ENCODE peak calls at places on chromosomes 11 and 22, in seven cellular contexts. Y is mammary epithelial cell, H is HepG2, O is HCT116, R is fibroblast of lung, S is IMR-90, P is endothelial cell of umbilical vein. X is an unnamed sample.

GRCh38 chr22:37896939-37897338 is 9.2 kb upstream of the MICALL1 start:
- DNase-seq in Y (no peak), H (no peak), O (no peak), R (no peak), S (no peak), P (no peak), X (no peak)

GRCh38 chr11:33452806-33453205 is 195.6 kb downstream of the HIPK3 start:
- DNase-seq in Y (peak), H (no peak), O (no peak), R (peak), S (peak), P (peak), X (no peak)

GRCh38 chr22:42717197-42717967 is 3.3 kb downstream of the A4GALT start:
- DNase-seq in Y (peak), H (no peak), O (no peak), R (no peak), S (no peak), P (no peak), X (peak)

GRCh38 chr11:89495951-89496350 is 4.8 kb upstream of the NOX4 start:
- DNase-seq in Y (peak), H (no peak), O (no peak), R (peak), S (peak), P (peak), X (no peak)

GRCh38 chr11:60482361-60482760 is 10.2 kb upstream of the MS4A12 start:
- DNase-seq in Y (no peak), H (no peak), O (no peak), R (no peak), S (no peak), P (no peak), X (no peak)

GRCh38 chr11:115384236-115384635 is 120.0 kb downstream of the CADM1 start:
- DNase-seq in Y (no peak), H (no peak), O (no peak), R (no peak), S (no peak), P (no peak), X (no peak)

GRCh38 chr11:10496296-10496936 is 41.4 kb downstream of the AMPD3 start:
- DNase-seq in Y (no peak), H (no peak), O (no peak), R (no peak), S (no peak), P (no peak), X (no peak)

GRCh38 chr11:84817998-84818397 is 809.1 kb downstream of the DLG2 start:
- DNase-seq in Y (peak), H (no peak), O (no peak), R (peak), S (peak), P (no peak), X (peak)

GRCh38 chr22:27983361-27983791 is 64.3 kb upstream of the PITPNB start:
- DNase-seq in Y (no peak), H (no peak), O (no peak), R (no peak), S (no peak), P (no peak), X (no peak)

GRCh38 chr11:32154275-32154674 is 63.4 kb downstream of the RCN1 start:
- DNase-seq in Y (peak), H (no peak), O (peak), R (peak), S (peak), P (peak), X (no peak)

GRCh38 chr11:44992181-44992582 is 41.5 kb upstream of the TP53I11 start:
- DNase-seq in Y (no peak), H (no peak), O (no peak), R (no peak), S (no peak), P (no peak), X (no peak)

GRCh38 chr11:1020211-1020905 is 16.2 kb downstream of the MUC6 start:
- DNase-seq in Y (no peak), H (no peak), O (no peak), R (no peak), S (no peak), P (no peak), X (no peak)

GRCh38 chr11:102971766-102972165 is 16.2 kb upstream of the MMP13 start:
- DNase-seq in Y (peak), H (no peak), O (no peak), R (peak), S (peak), P (no peak), X (no peak)

GRCh38 chr11:24198458-24198857 is 298.4 kb upstream of the LUZP2 start:
- DNase-seq in Y (no peak), H (no peak), O (no peak), R (no peak), S (peak), P (peak), X (no peak)

GRCh38 chr11:325796-326591 is 5.3 kb upstream of the IFITM3 start:
- DNase-seq in Y (no peak), H (no peak), O (no peak), R (no peak), S (no peak), P (no peak), X (no peak)

GRCh38 chr11:34865261-34865660 is 50.9 kb downstream of the APIP start:
- DNase-seq in Y (peak), H (no peak), O (no peak), R (no peak), S (no peak), P (no peak), X (no peak)

GRCh38 chr11:35007277-35007676 is 90.9 kb downstream of the PDHX start:
- DNase-seq in Y (no peak), H (no peak), O (no peak), R (no peak), S (no peak), P (no peak), X (no peak)

GRCh38 chr11:118921929-118922744 is 3.6 kb downstream of the BCL9L start:
- DNase-seq in Y (peak), H (peak), O (no peak), R (peak), S (peak), P (peak), X (no peak)

GRCh38 chr11:1647901-1648721 is 18.5 kb downstream of the KRTAP5-5 start:
- DNase-seq in Y (no peak), H (no peak), O (no peak), R (no peak), S (no peak), P (no peak), X (no peak)

GRCh38 chr11:44809283-44809682 is 82.5 kb downstream of the TSPAN18 start:
- DNase-seq in Y (no peak), H (no peak), O (no peak), R (no peak), S (no peak), P (no peak), X (no peak)

GRCh38 chr11:6817668-6818067 is 18.2 kb upstream of the OR6A2 start:
- DNase-seq in Y (no peak), H (no peak), O (no peak), R (no peak), S (peak), P (no peak), X (no peak)

GRCh38 chr22:29394931-29395581 is 6.7 kb upstream of the AP1B1 start:
- DNase-seq in Y (peak), H (peak), O (peak), R (peak), S (peak), P (peak), X (no peak)

GRCh38 chr11:59617876-59618275 is 2.3 kb upstream of the OSBP start:
- DNase-seq in Y (no peak), H (no peak), O (no peak), R (no peak), S (no peak), P (no peak), X (no peak)

GRCh38 chr11:96393753-96394348 is 4.0 kb downstream of the JRKL start:
- DNase-seq in Y (peak), H (peak), O (peak), R (peak), S (peak), P (peak), X (no peak)

GRCh38 chr11:113806403-113806802 is 26.8 kb downstream of the CLDN25 start:
- DNase-seq in Y (peak), H (peak), O (peak), R (peak), S (peak), P (peak), X (no peak)

GRCh38 chr22:49392247-49392646 is 435.4 kb downstream of the BRD1 start:
- DNase-seq in Y (no peak), H (no peak), O (no peak), R (no peak), S (no peak), P (no peak), X (no peak)

GRCh38 chr11:45407226-45407625 is 121.1 kb upstream of the SYT13 start:
- DNase-seq in Y (no peak), H (no peak), O (no peak), R (no peak), S (no peak), P (no peak), X (no peak)

GRCh38 chr11:132911186-132911585 is 621.1 kb downstream of the OPCML start:
- DNase-seq in Y (peak), H (no peak), O (no peak), R (peak), S (peak), P (no peak), X (no peak)

GRCh38 chr22:24433868-24434471 is 6.6 kb downstream of the ADORA2A start:
- DNase-seq in Y (peak), H (no peak), O (no peak), R (no peak), S (peak), P (peak), X (no peak)

GRCh38 chr11:29527391-29527936 is 489.4 kb downstream of the KCNA4 start:
- DNase-seq in Y (peak), H (peak), O (peak), R (peak), S (peak), P (peak), X (no peak)

GRCh38 chr11:27397619-27398412 is 34.8 kb upstream of the CCDC34 start:
- DNase-seq in Y (no peak), H (no peak), O (no peak), R (no peak), S (no peak), P (peak), X (no peak)

GRCh38 chr11:100719362-100719761 is 32.3 kb downstream of the ARHGAP42 start:
- DNase-seq in Y (peak), H (no peak), O (no peak), R (peak), S (peak), P (no peak), X (no peak)

GRCh38 chr11:131408011-131408640 is 37.7 kb downstream of the NTM start:
- DNase-seq in Y (peak), H (peak), O (no peak), R (peak), S (peak), P (no peak), X (no peak)

GRCh38 chr22:21917206-21917958 is 35.3 kb downstream of the PPM1F start:
- DNase-seq in Y (no peak), H (peak), O (no peak), R (peak), S (no peak), P (no peak), X (no peak)

GRCh38 chr22:19745155-19746133 is 15.1 kb upstream of the TBX1 start:
- DNase-seq in Y (no peak), H (no peak), O (no peak), R (no peak), S (no peak), P (no peak), X (no peak)

DNA sequence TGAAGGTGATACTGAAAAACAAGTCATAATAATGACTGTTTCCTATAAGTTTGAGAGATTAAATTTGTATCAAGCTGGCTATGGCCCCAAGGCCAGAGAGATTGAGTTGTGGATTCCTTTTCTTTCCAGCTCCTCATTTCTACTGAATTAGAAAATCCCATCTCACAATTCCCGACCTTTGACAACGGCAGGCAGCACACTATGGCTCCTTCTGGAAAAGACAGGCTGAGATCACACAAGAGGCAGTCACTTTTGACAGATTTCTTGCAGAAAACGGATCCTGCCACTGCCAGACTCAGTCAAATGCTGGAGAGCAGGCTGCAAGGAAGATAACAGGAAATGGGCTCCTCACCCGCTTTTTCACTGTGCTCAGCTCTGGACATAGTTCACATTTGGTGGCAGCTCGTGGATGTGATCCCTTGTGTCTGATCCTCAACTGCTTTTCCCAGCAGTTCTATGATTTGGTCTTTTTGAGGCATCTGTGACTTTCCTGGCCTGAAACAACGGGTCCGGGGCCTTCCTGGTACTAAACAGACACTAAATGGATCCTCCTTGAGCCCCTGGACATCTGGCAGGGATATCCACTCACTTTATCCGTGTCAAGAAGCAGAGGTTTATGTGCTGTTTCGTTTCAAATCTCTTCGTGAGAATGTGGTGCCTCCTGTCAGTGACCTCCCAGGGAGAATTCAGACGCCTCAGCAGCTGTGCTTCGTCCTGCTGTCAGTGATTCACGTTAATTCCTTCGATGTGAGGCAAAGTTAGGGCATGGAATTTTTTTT is 26.1 kb upstream of the RTL6 start:
- DNase-seq in Y (no peak), H (no peak), O (no peak), R (peak), S (peak), P (no peak), X (no peak)
- H3K9ac ChIP-seq in Y (no peak), H (no peak), O (no peak), R (peak), S (peak), P (no peak), X (no peak)

GRCh38 chr11:99080154-99080553 is 59.4 kb downstream of the CNTN5 start:
- DNase-seq in Y (no peak), H (no peak), O (no peak), R (no peak), S (no peak), P (no peak), X (no peak)
- TF ChIP-seq CTCF in Y (no peak), H (no peak), O (no peak), R (no peak), S (no peak), P (no peak), X (no peak)

GRCh38 chr11:126088999-126089398 is 26.3 kb upstream of the CDON start:
- DNase-seq in Y (no peak), H (peak), O (no peak), R (no peak), S (no peak), P (no peak), X (no peak)
- H2AFZ ChIP-seq in Y (no peak), H (no peak), O (no peak), R (no peak), S (no peak), P (no peak), X (no peak)

GRCh38 chr11:69892237-69892985 is 73.2 kb upstream of the FGF3 start:
- DNase-seq in Y (no peak), H (peak), O (no peak), R (no peak), S (no peak), P (no peak), X (no peak)
- H3K9ac ChIP-seq in Y (no peak), H (no peak), O (no peak), R (no peak), S (no peak), P (no peak), X (no peak)

GRCh38 chr11:12761029-12761428 is 86.8 kb downstream of the TEAD1 start:
- DNase-seq in Y (peak), H (no peak), O (peak), R (peak), S (peak), P (peak), X (no peak)
- TF ChIP-seq CTCF in Y (peak), H (no peak), O (peak), R (peak), S (peak), P (peak), X (peak)

GRCh38 chr11:128406365-128406706 is 181.0 kb downstream of the ETS1 start:
- DNase-seq in Y (no peak), H (no peak), O (no peak), R (no peak), S (no peak), P (no peak), X (no peak)

GRCh38 chr11:128407962-128408361 is 179.4 kb downstream of the ETS1 start:
- DNase-seq in Y (peak), H (no peak), O (no peak), R (peak), S (peak), P (no peak), X (no peak)

GRCh38 chr11:128400382-128401203 is 186.8 kb downstream of the ETS1 start:
- DNase-seq in Y (no peak), H (no peak), O (no peak), R (peak), S (peak), P (no peak), X (no peak)

GRCh38 chr11:128409476-128409875 is 177.9 kb downstream of the ETS1 start:
- DNase-seq in Y (peak), H (no peak), O (no peak), R (peak), S (peak), P (peak), X (peak)

DNA sequence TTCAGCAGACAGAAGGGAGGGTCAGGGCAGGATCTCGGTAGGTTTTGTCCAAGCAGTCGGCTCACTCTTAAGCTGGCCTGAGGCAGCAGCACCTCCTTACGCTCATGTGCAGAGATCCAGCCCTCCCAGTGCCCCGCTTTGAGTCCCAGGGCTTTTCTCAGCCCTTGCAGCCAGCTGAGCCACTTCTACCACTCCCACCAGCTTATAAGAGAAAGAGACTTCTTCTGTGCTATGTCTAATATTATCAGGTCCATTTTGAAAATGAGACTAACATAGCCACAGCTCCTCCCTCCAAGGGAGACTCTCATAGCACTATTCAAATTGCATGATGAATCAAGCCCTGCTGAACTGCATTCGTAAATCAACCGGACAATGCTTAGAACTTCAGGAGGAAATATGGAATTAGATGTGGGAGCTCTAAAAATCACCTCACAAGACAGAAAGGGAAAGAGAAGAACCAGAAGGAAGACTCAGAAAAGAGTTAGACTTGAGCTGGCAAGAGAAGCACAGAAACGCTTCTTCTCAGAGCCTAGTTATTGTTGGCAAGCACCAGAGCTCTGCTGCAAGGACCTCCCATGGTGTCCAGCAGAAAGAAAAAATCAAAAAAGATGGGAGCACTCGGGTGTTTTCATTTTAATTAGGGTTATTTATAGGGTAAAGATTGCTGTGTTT is 181.5 kb downstream of the ETS1 start:
- DNase-seq in Y (no peak), H (no peak), O (no peak), R (no peak), S (no peak), P (no peak), X (no peak)
- H2AFZ ChIP-seq in Y (no peak), H (no peak), O (no peak), R (no peak), S (peak), P (no peak), X (no peak)

GRCh38 chr11:122717264-122717867 is 61.8 kb downstream of the UBASH3B start:
- DNase-seq in Y (no peak), H (no peak), O (no peak), R (no peak), S (no peak), P (no peak), X (no peak)
- H3K9ac ChIP-seq in Y (no peak), H (no peak), O (no peak), R (no peak), S (no peak), P (no peak), X (no peak)

GRCh38 chr11:72423840-72424239 is 10.5 kb downstream of the CLPB start:
- DNase-seq in Y (no peak), H (no peak), O (no peak), R (no peak), S (no peak), P (no peak), X (no peak)

GRCh38 chr11:72421351-72421750 is 13.0 kb downstream of the CLPB start:
- DNase-seq in Y (peak), H (no peak), O (no peak), R (no peak), S (peak), P (no peak), X (no peak)

GRCh38 chr11:72413914-72414628 is 20.3 kb downstream of the CLPB start:
- DNase-seq in Y (peak), H (peak), O (peak), R (peak), S (peak), P (peak), X (no peak)

GRCh38 chr11:72422414-72422813 is 11.9 kb downstream of the CLPB start:
- DNase-seq in Y (no peak), H (peak), O (no peak), R (no peak), S (no peak), P (no peak), X (no peak)

GRCh38 chr11:72418834-72419560 is 15.3 kb downstream of the CLPB start:
- DNase-seq in Y (no peak), H (no peak), O (no peak), R (no peak), S (no peak), P (no peak), X (no peak)
- TF ChIP-seq CTCF in Y (no peak), H (no peak), O (peak), R (no peak), S (no peak), P (no peak), X (peak)

DNA sequence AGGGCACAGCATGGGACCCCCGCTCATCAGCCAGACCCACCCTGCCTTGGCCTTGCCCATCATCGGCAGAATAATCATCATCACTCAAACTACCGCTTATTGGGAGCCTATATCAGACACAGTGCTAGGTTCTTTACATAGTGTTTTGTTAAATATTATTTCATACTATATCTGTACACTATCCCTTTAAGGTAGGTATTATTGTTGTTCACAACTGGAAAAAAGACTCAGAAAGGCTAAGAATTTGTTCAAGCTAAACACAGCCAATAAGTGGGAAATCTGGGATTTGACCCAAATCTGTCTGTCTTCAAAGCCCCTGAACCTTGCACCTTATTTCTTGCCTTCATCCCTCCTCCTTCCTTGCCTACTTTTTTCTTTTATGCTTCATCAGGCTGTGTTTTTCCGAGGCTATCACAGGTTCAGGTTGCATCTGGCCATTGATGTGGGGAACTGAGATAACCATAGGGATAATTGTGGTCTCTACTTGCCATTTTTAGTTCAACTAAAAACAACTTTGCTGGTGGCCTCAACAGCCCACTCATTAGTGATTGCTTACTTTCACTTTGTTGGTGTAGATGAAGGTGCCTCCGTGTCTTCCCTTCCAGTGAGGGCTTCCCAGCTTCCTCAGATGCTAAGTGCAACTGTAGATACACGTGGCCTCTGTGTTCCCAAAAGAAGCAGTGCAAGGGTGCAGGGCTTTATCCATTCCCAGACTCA is 35.2 kb downstream of the KCNJ1 start:
- DNase-seq in Y (no peak), H (no peak), O (no peak), R (no peak), S (no peak), P (peak), X (no peak)
- H2AFZ ChIP-seq in Y (peak), H (no peak), O (no peak), R (no peak), S (no peak), P (peak), X (peak)

GRCh38 chr11:64051297-64051696 is 15.6 kb downstream of the FLRT1 start:
- DNase-seq in Y (no peak), H (no peak), O (no peak), R (no peak), S (no peak), P (no peak), X (no peak)
- H3K9ac ChIP-seq in Y (no peak), H (no peak), O (no peak), R (no peak), S (no peak), P (no peak), X (no peak)

X was measured in keratinocyte.